ENCODE peak calls at places on chromosome 13, in seven cellular contexts. One of them, this sample, is unnamed.

GRCh38 chr13:99565478-99566124 is 64.3 kb downstream of the TM9SF2 start:
- DNase-seq in transverse colon: no peak
- DNase-seq in tibial artery: no peak
- DNase-seq in CD4-positive, alpha-beta memory T cell: no peak
- DNase-seq in fibroblast of lung: no peak
- DNase-seq in left ventricle myocardium inferior: no peak
- DNase-seq in adrenal gland: no peak
- DNase-seq in this sample: no peak

GRCh38 chr13:51829236-51829899 is 15.6 kb downstream of the TMEM272 start:
- DNase-seq in transverse colon: no peak
- DNase-seq in tibial artery: no peak
- DNase-seq in CD4-positive, alpha-beta memory T cell: no peak
- DNase-seq in fibroblast of lung: no peak
- DNase-seq in left ventricle myocardium inferior: no peak
- DNase-seq in adrenal gland: no peak
- DNase-seq in this sample: no peak

GRCh38 chr13:100954430-100955361 is 280.1 kb upstream of the TMTC4 start:
- DNase-seq in transverse colon: no peak
- DNase-seq in tibial artery: no peak
- DNase-seq in CD4-positive, alpha-beta memory T cell: no peak
- DNase-seq in fibroblast of lung: no peak
- DNase-seq in left ventricle myocardium inferior: no peak
- DNase-seq in adrenal gland: no peak
- DNase-seq in this sample: no peak

GRCh38 chr13:24060993-24061392 is 99.5 kb upstream of the SPATA13 start:
- DNase-seq in transverse colon: no peak
- DNase-seq in tibial artery: no peak
- DNase-seq in CD4-positive, alpha-beta memory T cell: no peak
- DNase-seq in fibroblast of lung: no peak
- DNase-seq in left ventricle myocardium inferior: no peak
- DNase-seq in adrenal gland: no peak
- DNase-seq in this sample: no peak

GRCh38 chr13:30743319-30744055 is 8.1 kb downstream of the ALOX5AP start:
- DNase-seq in transverse colon: peak; percentile 37
- DNase-seq in tibial artery: peak; percentile 78
- DNase-seq in CD4-positive, alpha-beta memory T cell: no peak
- DNase-seq in fibroblast of lung: peak; percentile 99
- DNase-seq in left ventricle myocardium inferior: no peak
- DNase-seq in adrenal gland: peak; percentile 74
- DNase-seq in this sample: no peak

GRCh38 chr13:45370922-45371406 is 30.0 kb upstream of the TPT1 start:
- DNase-seq in transverse colon: peak; percentile 71
- DNase-seq in tibial artery: peak; percentile 64
- DNase-seq in CD4-positive, alpha-beta memory T cell: peak; percentile 40
- DNase-seq in fibroblast of lung: peak; percentile 83
- DNase-seq in left ventricle myocardium inferior: peak; percentile 77
- DNase-seq in adrenal gland: peak; percentile 70
- DNase-seq in this sample: peak; percentile 72

GRCh38 chr13:73000027-73000674 is 58.7 kb upstream of the KLF5 start:
- DNase-seq in transverse colon: no peak
- DNase-seq in tibial artery: no peak
- DNase-seq in CD4-positive, alpha-beta memory T cell: no peak
- DNase-seq in fibroblast of lung: no peak
- DNase-seq in left ventricle myocardium inferior: no peak
- DNase-seq in adrenal gland: no peak
- DNase-seq in this sample: no peak

GRCh38 chr13:114102521-114103288 is 29.7 kb downstream of the RASA3 start:
- DNase-seq in transverse colon: peak; percentile 6
- DNase-seq in tibial artery: peak; percentile 19
- DNase-seq in CD4-positive, alpha-beta memory T cell: no peak
- DNase-seq in fibroblast of lung: no peak
- DNase-seq in left ventricle myocardium inferior: no peak
- DNase-seq in adrenal gland: peak; percentile 0
- DNase-seq in this sample: peak; percentile 38

GRCh38 chr13:74795526-74795925 is 661.3 kb upstream of the KLF12 start:
- DNase-seq in transverse colon: no peak
- DNase-seq in tibial artery: no peak
- DNase-seq in CD4-positive, alpha-beta memory T cell: no peak
- DNase-seq in fibroblast of lung: no peak
- DNase-seq in left ventricle myocardium inferior: no peak
- DNase-seq in adrenal gland: no peak
- DNase-seq in this sample: no peak

GRCh38 chr13:48600374-48601364 is 53.1 kb upstream of the CYSLTR2 start:
- DNase-seq in transverse colon: no peak
- DNase-seq in tibial artery: no peak
- DNase-seq in CD4-positive, alpha-beta memory T cell: no peak
- DNase-seq in fibroblast of lung: peak; percentile 61
- DNase-seq in left ventricle myocardium inferior: no peak
- DNase-seq in adrenal gland: peak; percentile 65
- DNase-seq in this sample: no peak

GRCh38 chr13:44710576-44710975 is 134.4 kb upstream of the TSC22D1 start:
- DNase-seq in transverse colon: no peak
- DNase-seq in tibial artery: no peak
- DNase-seq in CD4-positive, alpha-beta memory T cell: no peak
- DNase-seq in fibroblast of lung: peak; percentile 66
- DNase-seq in left ventricle myocardium inferior: no peak
- DNase-seq in adrenal gland: no peak
- DNase-seq in this sample: no peak

GRCh38 chr13:90395348-90395747 is 952.1 kb upstream of the MIR17HG start:
- DNase-seq in transverse colon: no peak
- DNase-seq in tibial artery: no peak
- DNase-seq in CD4-positive, alpha-beta memory T cell: no peak
- DNase-seq in fibroblast of lung: no peak
- DNase-seq in left ventricle myocardium inferior: no peak
- DNase-seq in adrenal gland: no peak
- DNase-seq in this sample: no peak

GRCh38 chr13:107770541-107770940 is 444.8 kb downstream of the LIG4 start:
- DNase-seq in transverse colon: no peak
- DNase-seq in tibial artery: no peak
- DNase-seq in CD4-positive, alpha-beta memory T cell: no peak
- DNase-seq in fibroblast of lung: no peak
- DNase-seq in left ventricle myocardium inferior: no peak
- DNase-seq in adrenal gland: no peak
- DNase-seq in this sample: no peak

GRCh38 chr13:30551194-30551593 is 66.5 kb upstream of the USPL1 start:
- DNase-seq in transverse colon: no peak
- DNase-seq in tibial artery: no peak
- DNase-seq in CD4-positive, alpha-beta memory T cell: peak; percentile 20
- DNase-seq in fibroblast of lung: peak; percentile 47
- DNase-seq in left ventricle myocardium inferior: no peak
- DNase-seq in adrenal gland: peak; percentile 10
- DNase-seq in this sample: no peak

GRCh38 chr13:82962422-82962821 is 919.9 kb downstream of the SLITRK1 start:
- DNase-seq in transverse colon: no peak
- DNase-seq in tibial artery: no peak
- DNase-seq in CD4-positive, alpha-beta memory T cell: no peak
- DNase-seq in fibroblast of lung: peak; percentile 6
- DNase-seq in left ventricle myocardium inferior: no peak
- DNase-seq in adrenal gland: no peak
- DNase-seq in this sample: no peak

GRCh38 chr13:60080871-60081270 is 82.9 kb downstream of the DIAPH3 start:
- DNase-seq in transverse colon: no peak
- DNase-seq in tibial artery: no peak
- DNase-seq in CD4-positive, alpha-beta memory T cell: no peak
- DNase-seq in fibroblast of lung: no peak
- DNase-seq in left ventricle myocardium inferior: no peak
- DNase-seq in adrenal gland: no peak
- DNase-seq in this sample: no peak

GRCh38 chr13:50198508-50198907 is 183.3 kb downstream of the KCNRG start:
- DNase-seq in transverse colon: no peak
- DNase-seq in tibial artery: no peak
- DNase-seq in CD4-positive, alpha-beta memory T cell: no peak
- DNase-seq in fibroblast of lung: peak; percentile 88
- DNase-seq in left ventricle myocardium inferior: no peak
- DNase-seq in adrenal gland: no peak
- DNase-seq in this sample: no peak

GRCh38 chr13:39306639-39307589 is 268.7 kb downstream of the NHLRC3 start:
- DNase-seq in transverse colon: no peak
- DNase-seq in tibial artery: no peak
- DNase-seq in CD4-positive, alpha-beta memory T cell: no peak
- DNase-seq in fibroblast of lung: no peak
- DNase-seq in left ventricle myocardium inferior: no peak
- DNase-seq in adrenal gland: no peak
- DNase-seq in this sample: no peak

GRCh38 chr13:21324793-21325192 is 134.3 kb downstream of the ZDHHC20 start:
- DNase-seq in transverse colon: no peak
- DNase-seq in tibial artery: no peak
- DNase-seq in CD4-positive, alpha-beta memory T cell: no peak
- DNase-seq in fibroblast of lung: no peak
- DNase-seq in left ventricle myocardium inferior: no peak
- DNase-seq in adrenal gland: no peak
- DNase-seq in this sample: no peak

GRCh38 chr13:29162638-29163037 is 342.5 kb downstream of the MTUS2 start:
- DNase-seq in transverse colon: no peak
- DNase-seq in tibial artery: no peak
- DNase-seq in CD4-positive, alpha-beta memory T cell: no peak
- DNase-seq in fibroblast of lung: peak; percentile 7
- DNase-seq in left ventricle myocardium inferior: no peak
- DNase-seq in adrenal gland: no peak
- DNase-seq in this sample: no peak

DNA sequence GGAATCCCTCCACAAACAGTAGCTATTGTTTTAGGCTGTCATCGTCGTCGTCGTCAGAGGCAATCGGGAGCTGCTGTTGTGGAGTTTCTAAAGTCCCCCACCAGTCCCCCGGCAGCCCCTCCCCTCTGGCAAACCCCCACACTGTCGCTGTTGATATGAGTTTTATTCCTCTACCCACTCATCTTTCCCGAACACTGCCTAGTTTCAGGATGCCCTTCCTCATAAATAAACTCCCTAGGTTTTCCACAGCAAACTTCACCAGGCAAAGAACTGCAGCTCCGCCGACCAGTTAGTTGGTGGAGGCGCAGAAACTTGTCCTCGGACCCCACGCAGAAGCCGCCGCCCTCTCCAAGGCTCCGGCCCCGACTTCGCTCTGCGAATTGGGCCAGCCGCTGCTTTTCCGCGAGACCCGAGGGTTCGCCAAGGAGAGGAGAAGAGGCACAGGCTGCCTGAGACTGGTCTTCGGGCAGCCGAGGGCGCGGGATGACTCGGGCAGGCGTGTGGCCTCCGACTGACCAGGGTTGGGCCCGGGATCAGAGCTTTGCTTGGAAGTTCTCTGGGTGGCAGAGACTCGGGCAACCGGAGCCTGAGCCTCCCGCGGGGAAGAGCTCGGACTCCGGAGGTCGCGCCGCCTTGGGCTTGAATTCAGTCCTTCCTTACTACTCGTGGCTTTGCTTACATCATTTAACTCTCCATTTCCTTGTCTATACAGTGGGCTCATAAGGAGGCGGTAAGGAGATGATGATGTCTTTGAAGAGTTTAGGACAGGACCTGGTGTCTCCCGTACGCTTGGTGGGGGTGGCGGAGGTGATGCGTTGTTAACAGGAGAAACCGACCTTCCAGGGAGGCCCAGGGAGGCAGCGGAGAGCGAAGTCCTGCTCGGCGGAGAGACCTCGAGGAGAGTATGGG is 7.9 kb downstream of the PDX1 start:
- DNase-seq in transverse colon: no peak
- DNase-seq in tibial artery: no peak
- DNase-seq in CD4-positive, alpha-beta memory T cell: no peak
- DNase-seq in fibroblast of lung: no peak
- DNase-seq in left ventricle myocardium inferior: no peak
- DNase-seq in adrenal gland: no peak
- DNase-seq in this sample: no peak
- H3K27me3 ChIP-seq in transverse colon: peaks cover 100% of the 10 kb centered on the region
- H3K27me3 ChIP-seq in tibial artery: peaks cover 88% of the 10 kb centered on the region
- H3K27me3 ChIP-seq in CD4-positive, alpha-beta memory T cell: peaks cover 54% of the 10 kb centered on the region
- H3K27me3 ChIP-seq in fibroblast of lung: peaks cover 65% of the 10 kb centered on the region
- H3K27me3 ChIP-seq in left ventricle myocardium inferior: peaks cover 100% of the 10 kb centered on the region
- H3K27me3 ChIP-seq in adrenal gland: peaks cover 72% of the 10 kb centered on the region
- H3K27me3 ChIP-seq in this sample: peaks cover 96% of the 10 kb centered on the region

GRCh38 chr13:25806304-25806974 is 245.4 kb downstream of the SHISA2 start:
- DNase-seq in transverse colon: no peak
- DNase-seq in tibial artery: no peak
- DNase-seq in CD4-positive, alpha-beta memory T cell: peak; percentile 10
- DNase-seq in fibroblast of lung: peak; percentile 8
- DNase-seq in left ventricle myocardium inferior: no peak
- DNase-seq in adrenal gland: no peak
- DNase-seq in this sample: no peak

GRCh38 chr13:25798998-25799397 is 252.8 kb downstream of the SHISA2 start:
- DNase-seq in transverse colon: no peak
- DNase-seq in tibial artery: no peak
- DNase-seq in CD4-positive, alpha-beta memory T cell: no peak
- DNase-seq in fibroblast of lung: no peak
- DNase-seq in left ventricle myocardium inferior: no peak
- DNase-seq in adrenal gland: no peak
- DNase-seq in this sample: no peak

GRCh38 chr13:25803626-25804025 is 248.2 kb downstream of the SHISA2 start:
- DNase-seq in transverse colon: no peak
- DNase-seq in tibial artery: no peak
- DNase-seq in CD4-positive, alpha-beta memory T cell: no peak
- DNase-seq in fibroblast of lung: no peak
- DNase-seq in left ventricle myocardium inferior: no peak
- DNase-seq in adrenal gland: no peak
- DNase-seq in this sample: no peak

GRCh38 chr13:25807562-25807961 is 244.3 kb downstream of the SHISA2 start:
- DNase-seq in transverse colon: no peak
- DNase-seq in tibial artery: no peak
- DNase-seq in CD4-positive, alpha-beta memory T cell: no peak
- DNase-seq in fibroblast of lung: no peak
- DNase-seq in left ventricle myocardium inferior: no peak
- DNase-seq in adrenal gland: no peak
- DNase-seq in this sample: no peak

DNA sequence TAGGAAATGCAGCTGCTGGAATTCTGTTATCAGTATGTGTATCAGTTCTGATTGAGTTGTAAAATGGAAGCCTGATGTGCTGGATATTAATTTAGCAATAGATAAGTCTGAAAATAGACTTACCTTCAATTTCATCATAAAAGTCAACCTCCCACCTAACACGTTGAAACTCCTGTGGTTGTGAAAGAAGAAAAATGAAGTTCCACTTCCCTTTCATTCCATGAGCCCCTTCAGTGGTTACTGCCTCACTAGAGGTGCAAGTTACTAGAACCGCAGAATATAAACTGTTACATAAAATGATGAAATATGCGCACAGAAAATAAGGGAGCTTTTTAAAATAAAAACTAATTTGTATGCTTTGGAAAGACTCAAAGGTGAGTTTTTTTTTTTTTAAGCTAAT is 249.2 kb downstream of the SHISA2 start:
- DNase-seq in transverse colon: no peak
- DNase-seq in tibial artery: no peak
- DNase-seq in CD4-positive, alpha-beta memory T cell: no peak
- DNase-seq in fibroblast of lung: no peak
- DNase-seq in left ventricle myocardium inferior: no peak
- DNase-seq in adrenal gland: no peak
- DNase-seq in this sample: no peak
- H3K27me3 ChIP-seq in transverse colon: no peaks in the 10 kb centered on the region
- H3K27me3 ChIP-seq in tibial artery: peaks cover 7% of the 10 kb centered on the region
- H3K27me3 ChIP-seq in CD4-positive, alpha-beta memory T cell: no peaks in the 10 kb centered on the region
- H3K27me3 ChIP-seq in fibroblast of lung: no peaks in the 10 kb centered on the region
- H3K27me3 ChIP-seq in left ventricle myocardium inferior: peaks cover 45% of the 10 kb centered on the region
- H3K27me3 ChIP-seq in adrenal gland: no peaks in the 10 kb centered on the region
- H3K27me3 ChIP-seq in this sample: no peaks in the 10 kb centered on the region

GRCh38 chr13:97004096-97004876 is 10.0 kb upstream of the OXGR1 start:
- DNase-seq in transverse colon: no peak
- DNase-seq in tibial artery: no peak
- DNase-seq in CD4-positive, alpha-beta memory T cell: no peak
- DNase-seq in fibroblast of lung: peak; percentile 60
- DNase-seq in left ventricle myocardium inferior: no peak
- DNase-seq in adrenal gland: no peak
- DNase-seq in this sample: no peak
- H3K27me3 ChIP-seq in transverse colon: no peaks in the 10 kb centered on the region
- H3K27me3 ChIP-seq in tibial artery: no peaks in the 10 kb centered on the region
- H3K27me3 ChIP-seq in CD4-positive, alpha-beta memory T cell: no peaks in the 10 kb centered on the region
- H3K27me3 ChIP-seq in fibroblast of lung: no peaks in the 10 kb centered on the region
- H3K27me3 ChIP-seq in left ventricle myocardium inferior: peaks cover 21% of the 10 kb centered on the region
- H3K27me3 ChIP-seq in adrenal gland: no peaks in the 10 kb centered on the region
- H3K27me3 ChIP-seq in this sample: no peaks in the 10 kb centered on the region

GRCh38 chr13:31920301-31920818 is 111.2 kb upstream of the FRY start:
- DNase-seq in transverse colon: no peak
- DNase-seq in tibial artery: no peak
- DNase-seq in CD4-positive, alpha-beta memory T cell: no peak
- DNase-seq in fibroblast of lung: peak; percentile 28
- DNase-seq in left ventricle myocardium inferior: no peak
- DNase-seq in adrenal gland: no peak
- DNase-seq in this sample: no peak
- H3K27me3 ChIP-seq in transverse colon: no peaks in the 10 kb centered on the region
- H3K27me3 ChIP-seq in tibial artery: no peaks in the 10 kb centered on the region
- H3K27me3 ChIP-seq in CD4-positive, alpha-beta memory T cell: no peaks in the 10 kb centered on the region
- H3K27me3 ChIP-seq in fibroblast of lung: no peaks in the 10 kb centered on the region
- H3K27me3 ChIP-seq in left ventricle myocardium inferior: no peaks in the 10 kb centered on the region
- H3K27me3 ChIP-seq in adrenal gland: no peaks in the 10 kb centered on the region
- H3K27me3 ChIP-seq in this sample: no peaks in the 10 kb centered on the region

This sample was measured in lower lobe of right lung.